ENCODE peak calls at places on chromosomes 12 and 14, in six cellular contexts. One of them, this sample, is unnamed.

GRCh38 chr14:92783813-92784431 is 10.2 kb upstream of the GOLGA5 start:
- DNase-seq in hepatocyte: peak; percentile 71
- DNase-seq in astrocyte: peak; percentile 51
- DNase-seq in MM.1S: peak; percentile 70
- DNase-seq in neural progenitor cell: peak; percentile 43
- DNase-seq in GM12878: no peak
- DNase-seq in this sample: peak; percentile 56

GRCh38 chr12:117356048-117356447 is 5.4 kb downstream of the NOS1 start:
- DNase-seq in hepatocyte: no peak
- DNase-seq in astrocyte: no peak
- DNase-seq in MM.1S: no peak
- DNase-seq in neural progenitor cell: no peak
- DNase-seq in GM12878: no peak
- DNase-seq in this sample: no peak

GRCh38 chr12:115424003-115424402 is 740.0 kb upstream of the TBX3 start:
- DNase-seq in hepatocyte: no peak
- DNase-seq in astrocyte: no peak
- DNase-seq in MM.1S: no peak
- DNase-seq in neural progenitor cell: no peak
- DNase-seq in GM12878: no peak
- DNase-seq in this sample: no peak

GRCh38 chr12:3214508-3215365 is 137.6 kb downstream of the TSPAN9 start:
- DNase-seq in hepatocyte: no peak
- DNase-seq in astrocyte: no peak
- DNase-seq in MM.1S: no peak
- DNase-seq in neural progenitor cell: peak; percentile 85
- DNase-seq in GM12878: no peak
- DNase-seq in this sample: peak; percentile 75

GRCh38 chr14:21278632-21279031 is 1.3 kb upstream of the RPGRIP1 start:
- DNase-seq in hepatocyte: no peak
- DNase-seq in astrocyte: no peak
- DNase-seq in MM.1S: no peak
- DNase-seq in neural progenitor cell: no peak
- DNase-seq in GM12878: no peak
- DNase-seq in this sample: no peak

GRCh38 chr12:122203968-122204828 is 689 bp downstream of the B3GNT4 start:
- DNase-seq in hepatocyte: no peak
- DNase-seq in astrocyte: no peak
- DNase-seq in MM.1S: no peak
- DNase-seq in neural progenitor cell: peak; percentile 58
- DNase-seq in GM12878: no peak
- DNase-seq in this sample: peak; percentile 48

GRCh38 chr14:105128059-105128458 is 40.5 kb downstream of the JAG2 start:
- DNase-seq in hepatocyte: no peak
- DNase-seq in astrocyte: no peak
- DNase-seq in MM.1S: no peak
- DNase-seq in neural progenitor cell: no peak
- DNase-seq in GM12878: no peak
- DNase-seq in this sample: no peak

GRCh38 chr12:3173912-3174311 is 96.7 kb downstream of the TSPAN9 start:
- DNase-seq in hepatocyte: no peak
- DNase-seq in astrocyte: no peak
- DNase-seq in MM.1S: no peak
- DNase-seq in neural progenitor cell: no peak
- DNase-seq in GM12878: no peak
- DNase-seq in this sample: no peak

GRCh38 chr14:23577004-23577681 is 1.4 kb downstream of the JPH4 start:
- DNase-seq in hepatocyte: peak; percentile 18
- DNase-seq in astrocyte: no peak
- DNase-seq in MM.1S: no peak
- DNase-seq in neural progenitor cell: peak; percentile 67
- DNase-seq in GM12878: no peak
- DNase-seq in this sample: peak; percentile 71

GRCh38 chr12:88993655-88994054 is 358.6 kb downstream of the DUSP6 start:
- DNase-seq in hepatocyte: peak; percentile 53
- DNase-seq in astrocyte: peak; percentile 56
- DNase-seq in MM.1S: peak; percentile 66
- DNase-seq in neural progenitor cell: peak; percentile 53
- DNase-seq in GM12878: no peak
- DNase-seq in this sample: peak; percentile 65

GRCh38 chr12:88996389-88996788 is 355.9 kb downstream of the DUSP6 start:
- DNase-seq in hepatocyte: no peak
- DNase-seq in astrocyte: no peak
- DNase-seq in MM.1S: no peak
- DNase-seq in neural progenitor cell: no peak
- DNase-seq in GM12878: no peak
- DNase-seq in this sample: no peak

GRCh38 chr12:88994537-88994936 is 357.8 kb downstream of the DUSP6 start:
- DNase-seq in hepatocyte: no peak
- DNase-seq in astrocyte: peak; percentile 33
- DNase-seq in MM.1S: no peak
- DNase-seq in neural progenitor cell: no peak
- DNase-seq in GM12878: no peak
- DNase-seq in this sample: no peak

GRCh38 chr12:88998421-88998820 is 353.9 kb downstream of the DUSP6 start:
- DNase-seq in hepatocyte: no peak
- DNase-seq in astrocyte: no peak
- DNase-seq in MM.1S: peak; percentile 60
- DNase-seq in neural progenitor cell: no peak
- DNase-seq in GM12878: no peak
- DNase-seq in this sample: no peak
- TF ChIP-seq EZH2 in hepatocyte: no peak
- TF ChIP-seq EZH2 in astrocyte: no peak
- TF ChIP-seq EZH2 in MM.1S: no peak
- TF ChIP-seq EZH2 in neural progenitor cell: no peak
- TF ChIP-seq EZH2 in GM12878: no peak
- TF ChIP-seq EZH2 in this sample: no peak

GRCh38 chr12:57737467-57738141 is 938 bp downstream of the AGAP2 start:
- DNase-seq in hepatocyte: peak; percentile 60
- DNase-seq in astrocyte: no peak
- DNase-seq in MM.1S: no peak
- DNase-seq in neural progenitor cell: peak; percentile 80
- DNase-seq in GM12878: no peak
- DNase-seq in this sample: peak; percentile 58
- TF ChIP-seq EZH2 in hepatocyte: peak; percentile 96
- TF ChIP-seq EZH2 in astrocyte: peak; percentile 99
- TF ChIP-seq EZH2 in MM.1S: no peak
- TF ChIP-seq EZH2 in neural progenitor cell: peak; percentile 99
- TF ChIP-seq EZH2 in GM12878: no peak
- TF ChIP-seq EZH2 in this sample: peak; percentile 94

DNA sequence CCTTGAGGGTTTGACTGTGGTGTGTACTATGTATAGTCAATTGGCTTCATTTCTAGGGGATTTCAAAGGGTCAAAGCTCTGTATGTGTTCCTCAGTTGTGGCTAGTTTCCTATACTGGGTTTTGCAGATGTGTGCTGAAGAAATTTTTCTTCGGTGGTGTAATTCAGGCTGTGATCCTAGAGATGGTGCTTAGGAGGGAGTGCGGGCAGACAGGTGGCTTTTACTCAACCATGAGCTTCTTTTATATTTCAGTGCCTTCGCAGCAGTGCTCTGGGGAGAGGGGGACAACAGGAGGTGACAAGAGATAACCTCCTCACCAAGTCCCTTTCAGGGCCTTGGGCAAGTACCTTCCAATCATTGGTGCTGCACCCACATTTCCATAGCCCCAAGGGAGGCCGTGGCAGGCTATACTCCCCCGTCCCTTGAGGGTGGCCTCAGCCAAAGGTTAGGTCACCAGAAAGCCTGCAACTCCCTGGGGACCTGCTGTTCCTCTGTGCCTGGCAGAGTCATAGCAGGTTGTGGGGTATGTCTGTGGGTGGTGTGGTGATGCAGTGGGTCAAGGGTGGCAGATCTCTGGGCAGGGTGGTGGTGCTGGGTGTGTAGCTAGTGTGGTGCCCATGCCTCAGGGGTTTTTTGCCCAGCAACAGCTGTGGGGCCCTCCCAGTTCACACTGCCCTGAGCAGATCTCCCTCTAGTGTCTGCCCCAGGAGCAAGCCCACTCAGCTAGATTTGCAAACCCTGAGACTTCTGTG is 37.0 kb upstream of the TMX1 start:
- DNase-seq in hepatocyte: no peak
- DNase-seq in astrocyte: no peak
- DNase-seq in MM.1S: no peak
- DNase-seq in neural progenitor cell: no peak
- DNase-seq in GM12878: peak; percentile 81
- DNase-seq in this sample: no peak
- TF ChIP-seq EZH2 in hepatocyte: no peak
- TF ChIP-seq EZH2 in astrocyte: no peak
- TF ChIP-seq EZH2 in MM.1S: no peak
- TF ChIP-seq EZH2 in neural progenitor cell: no peak
- TF ChIP-seq EZH2 in GM12878: no peak
- TF ChIP-seq EZH2 in this sample: no peak

DNA sequence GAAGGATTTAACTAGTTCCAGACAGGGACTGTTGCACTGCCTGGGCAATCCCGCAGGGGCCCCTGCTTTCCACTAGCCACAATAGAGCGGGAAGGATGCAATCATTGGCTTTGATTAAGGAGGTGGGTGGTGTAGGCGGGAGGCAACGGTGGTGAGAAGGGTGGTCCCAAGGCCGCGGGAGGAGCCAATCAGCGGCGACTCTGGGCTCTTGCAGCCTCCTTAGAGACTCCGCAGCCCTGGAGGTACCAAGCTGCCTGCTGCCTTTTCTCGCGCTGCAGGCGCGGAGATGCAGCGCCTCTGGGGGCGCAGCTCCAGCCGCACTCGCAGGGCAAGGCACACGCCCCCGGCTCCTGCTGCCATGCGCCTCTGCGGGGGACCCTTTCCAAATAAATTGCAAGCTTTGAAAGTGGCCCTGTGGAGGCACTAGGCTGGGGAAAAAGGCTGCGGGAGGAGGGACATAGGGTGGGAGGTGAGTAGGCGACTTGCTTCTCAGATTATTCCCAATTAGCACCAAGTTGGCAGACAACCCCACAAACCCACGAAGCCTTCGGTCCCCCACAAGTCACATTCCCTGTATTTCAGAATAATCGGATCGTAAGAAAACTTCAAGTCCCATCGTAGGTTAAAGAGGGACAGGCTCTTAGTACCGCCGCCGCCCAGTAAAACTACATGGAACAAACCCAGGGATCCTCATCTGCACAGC is 860 bp upstream of the KCNA1 start:
- DNase-seq in hepatocyte: peak; percentile 36
- DNase-seq in astrocyte: peak; percentile 18
- DNase-seq in MM.1S: no peak
- DNase-seq in neural progenitor cell: peak; percentile 97
- DNase-seq in GM12878: no peak
- DNase-seq in this sample: peak; percentile 96
- TF ChIP-seq EZH2 in hepatocyte: peak; percentile 36
- TF ChIP-seq EZH2 in astrocyte: no peak
- TF ChIP-seq EZH2 in MM.1S: no peak
- TF ChIP-seq EZH2 in neural progenitor cell: no peak
- TF ChIP-seq EZH2 in GM12878: no peak
- TF ChIP-seq EZH2 in this sample: peak; percentile 75

GRCh38 chr12:49332891-49333371 is 4.1 kb downstream of the C1QL4 start:
- DNase-seq in hepatocyte: peak; percentile 3
- DNase-seq in astrocyte: no peak
- DNase-seq in MM.1S: no peak
- DNase-seq in neural progenitor cell: no peak
- DNase-seq in GM12878: no peak
- DNase-seq in this sample: peak; percentile 49
- TF ChIP-seq EZH2 in hepatocyte: no peak
- TF ChIP-seq EZH2 in astrocyte: peak; percentile 66
- TF ChIP-seq EZH2 in MM.1S: no peak
- TF ChIP-seq EZH2 in neural progenitor cell: peak; percentile 15
- TF ChIP-seq EZH2 in GM12878: no peak
- TF ChIP-seq EZH2 in this sample: no peak

DNA sequence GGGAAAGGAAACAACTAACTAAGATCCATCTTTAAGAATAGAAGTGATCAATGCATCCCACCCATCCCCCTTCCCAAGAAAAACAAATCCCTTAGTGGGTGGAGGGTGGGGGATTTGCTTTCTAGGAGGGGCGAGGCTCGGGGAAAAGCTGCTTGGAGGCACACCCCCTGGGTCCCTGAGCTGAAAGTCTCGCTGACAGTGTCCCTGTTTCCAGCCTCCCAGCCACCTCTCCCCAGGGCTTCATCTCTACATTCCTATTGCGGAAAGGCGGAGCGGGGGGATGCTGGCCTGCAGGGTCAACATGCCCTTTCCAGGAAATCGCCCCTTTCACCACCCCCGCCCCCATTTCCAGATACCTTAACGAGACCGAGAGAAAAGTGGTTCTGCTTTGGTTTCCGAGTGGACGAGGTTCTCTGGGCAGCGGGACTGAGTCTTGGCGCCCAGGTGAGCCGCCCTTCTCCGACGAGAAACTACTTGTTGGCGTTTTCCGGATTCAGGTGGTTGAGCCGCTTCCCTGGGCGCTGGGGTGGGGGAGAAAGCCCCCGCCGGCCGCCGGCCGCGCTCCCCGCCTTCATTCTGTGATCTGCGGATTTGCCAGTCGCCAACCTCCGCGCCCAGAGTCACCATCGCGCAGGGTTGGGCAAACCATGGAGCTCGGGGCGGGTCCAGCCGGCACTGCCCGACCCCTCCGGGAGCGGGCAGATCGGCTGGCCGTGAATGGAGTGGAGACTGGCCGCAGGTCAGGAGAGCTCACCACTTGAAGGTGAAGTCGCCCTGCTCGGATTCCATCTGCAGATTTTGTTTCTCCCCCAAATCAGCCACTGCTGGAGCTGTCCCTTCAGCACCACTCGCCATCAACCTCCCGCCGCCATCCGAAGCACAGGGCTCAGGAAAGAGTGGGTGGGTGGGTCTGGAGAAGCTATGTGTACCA is 523 bp downstream of the KCNC2 start:
- DNase-seq in hepatocyte: peak; percentile 68
- DNase-seq in astrocyte: peak; percentile 34
- DNase-seq in MM.1S: no peak
- DNase-seq in neural progenitor cell: peak; percentile 85
- DNase-seq in GM12878: no peak
- DNase-seq in this sample: peak; percentile 85
- TF ChIP-seq EZH2 in hepatocyte: peak; percentile 71
- TF ChIP-seq EZH2 in astrocyte: peak; percentile 61
- TF ChIP-seq EZH2 in MM.1S: no peak
- TF ChIP-seq EZH2 in neural progenitor cell: peak; percentile 82
- TF ChIP-seq EZH2 in GM12878: no peak
- TF ChIP-seq EZH2 in this sample: peak; percentile 43